ENCODE peak calls at places on chromosomes 16 and 17, in four cellular contexts. U, I, V and L are unnamed samples.

GRCh38 chr16:71708696-71709095 is 15.8 kb downstream of the PHLPP2 start:
- DNase-seq in U (no peak), I (no peak), V (no peak), L (no peak)

GRCh38 chr16:75000481-75001081 is 1.8 kb downstream of the ZNRF1 start:
- DNase-seq in U (peak), I (peak), V (peak), L (no peak)

GRCh38 chr17:1912146-1912545 is 82.3 kb downstream of the RPA1 start:
- DNase-seq in U (no peak), I (no peak), V (no peak), L (no peak)

GRCh38 chr17:35254107-35254802 is 11.4 kb downstream of the SLFN5 start:
- DNase-seq in U (peak), I (peak), V (no peak), L (no peak)

GRCh38 chr16:56824335-56824734 is 40.7 kb upstream of the SLC12A3 start:
- DNase-seq in U (no peak), I (peak), V (peak), L (no peak)

GRCh38 chr16:35391328-35391727 is 1931.9 kb downstream of the TP53TG3F start:
- DNase-seq in U (no peak), I (peak), V (peak), L (no peak)

GRCh38 chr17:81082177-81083073 is 47.5 kb downstream of the BAIAP2 start:
- DNase-seq in U (no peak), I (no peak), V (no peak), L (no peak)

GRCh38 chr17:77887464-77888241 is 70.8 kb upstream of the TNRC6C start:
- DNase-seq in U (peak), I (peak), V (peak), L (peak)

GRCh38 chr17:61468263-61468907 is 16.2 kb downstream of the TBX4 start:
- DNase-seq in U (no peak), I (no peak), V (no peak), L (no peak)

GRCh38 chr17:6231886-6232767 is 161.9 kb downstream of the WSCD1 start:
- DNase-seq in U (peak), I (peak), V (no peak), L (no peak)

GRCh38 chr17:39071573-39071972 is 79.9 kb downstream of the PLXDC1 start:
- DNase-seq in U (no peak), I (no peak), V (no peak), L (no peak)

GRCh38 chr17:57636985-57637667 is 108.0 kb downstream of the CCDC182 start:
- DNase-seq in U (no peak), I (peak), V (no peak), L (no peak)

GRCh38 chr16:10039220-10040096 is 142.8 kb downstream of the GRIN2A start:
- DNase-seq in U (peak), I (no peak), V (peak), L (no peak)
- TF ChIP-seq CTCF in U (no peak), I (no peak), V (peak), L (no peak)

DNA sequence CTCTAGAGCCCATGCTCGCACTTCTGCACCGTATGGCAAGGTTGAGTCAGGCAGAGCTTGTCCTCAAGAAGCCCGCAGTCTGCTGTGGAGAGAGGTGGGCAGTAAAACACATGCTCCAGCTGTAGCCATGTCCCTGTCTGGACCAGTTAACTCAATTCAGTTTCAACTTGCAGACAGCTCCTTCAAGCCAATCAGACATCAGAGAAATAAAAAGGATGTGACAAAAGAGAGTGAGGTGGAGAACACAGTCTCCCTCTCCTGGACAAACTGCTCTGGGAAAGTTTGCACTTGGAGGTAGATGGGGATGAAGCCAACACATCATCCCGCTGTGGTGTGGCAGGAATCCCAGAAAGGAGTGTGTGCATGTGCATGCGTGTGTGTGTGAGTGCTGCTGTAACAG is 358.5 kb upstream of the ASIC2 start:
- DNase-seq in U (no peak), I (no peak), V (no peak), L (no peak)
- TF ChIP-seq CTCF in U (no peak), I (peak), V (peak), L (no peak)

GRCh38 chr17:50268040-50268439 is 6.2 kb upstream of the TMEM92 start:
- DNase-seq in U (no peak), I (no peak), V (no peak), L (peak)

GRCh38 chr17:50265212-50265611 is 9.1 kb upstream of the TMEM92 start:
- DNase-seq in U (no peak), I (no peak), V (no peak), L (peak)

GRCh38 chr17:50267074-50267841 is 7.0 kb upstream of the TMEM92 start:
- DNase-seq in U (peak), I (peak), V (no peak), L (peak)

GRCh38 chr17:50265690-50266306 is 8.5 kb upstream of the TMEM92 start:
- DNase-seq in U (no peak), I (no peak), V (no peak), L (peak)

GRCh38 chr17:50266384-50267073 is 7.7 kb upstream of the TMEM92 start:
- DNase-seq in U (peak), I (peak), V (no peak), L (peak)
- TF ChIP-seq CTCF in U (no peak), I (peak), V (no peak), L (no peak)

GRCh38 chr16:87185983-87186382 is 131.2 kb downstream of the C16orf95 start:
- DNase-seq in U (no peak), I (no peak), V (no peak), L (no peak)
- TF ChIP-seq CTCF in U (no peak), I (no peak), V (no peak), L (no peak)

GRCh38 chr17:48909796-48910195 is 1.6 kb downstream of the UBE2Z start:
- DNase-seq in U (no peak), I (peak), V (no peak), L (no peak)

GRCh38 chr17:48908853-48909394 is 717 bp downstream of the UBE2Z start:
- DNase-seq in U (peak), I (peak), V (peak), L (peak)

GRCh38 chr17:48910370-48910769 is 2.2 kb downstream of the UBE2Z start:
- DNase-seq in U (peak), I (no peak), V (no peak), L (no peak)

GRCh38 chr17:48907713-48908046 is 527 bp upstream of the UBE2Z start:
- DNase-seq in U (peak), I (peak), V (no peak), L (no peak)

GRCh38 chr17:48908047-48908843 is at the start of gene UBE2Z:
- DNase-seq in U (peak), I (peak), V (peak), L (peak)
- TF ChIP-seq CTCF in U (peak), I (peak), V (peak), L (no peak)

DNA sequence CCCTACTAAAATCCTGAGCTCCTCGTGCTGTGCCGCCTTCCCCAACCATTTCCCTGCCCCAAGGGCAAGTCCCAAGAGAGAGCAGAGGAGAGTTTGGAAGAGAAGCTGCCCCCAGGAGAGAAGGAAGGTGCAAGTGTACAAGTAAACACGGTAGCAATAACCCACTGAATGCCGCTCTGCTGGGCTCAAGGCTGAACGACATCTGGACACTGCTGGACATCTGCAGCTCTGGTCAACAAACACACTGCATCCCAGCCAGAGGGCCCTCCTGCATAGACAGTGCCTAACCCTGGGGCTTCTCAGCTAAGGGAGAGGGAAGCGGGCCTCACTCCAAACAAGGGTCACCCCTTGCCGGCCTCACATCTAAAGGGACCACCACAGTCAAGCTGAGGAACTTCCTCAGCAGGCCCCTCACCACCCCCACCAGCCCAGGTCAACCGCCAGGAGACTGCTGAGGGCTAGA is 12.7 kb downstream of the JUP start:
- DNase-seq in U (no peak), I (peak), V (no peak), L (no peak)
- TF ChIP-seq CTCF in U (no peak), I (peak), V (no peak), L (no peak)

GRCh38 chr16:72810480-72810879 is 237.4 kb downstream of the ZFHX3 start:
- DNase-seq in U (no peak), I (no peak), V (no peak), L (no peak)

GRCh38 chr16:72814226-72814625 is 233.7 kb downstream of the ZFHX3 start:
- DNase-seq in U (no peak), I (no peak), V (no peak), L (no peak)

GRCh38 chr16:72811188-72811720 is 236.7 kb downstream of the ZFHX3 start:
- DNase-seq in U (peak), I (no peak), V (no peak), L (no peak)

GRCh38 chr16:72811867-72812266 is 236.1 kb downstream of the ZFHX3 start:
- DNase-seq in U (no peak), I (no peak), V (no peak), L (no peak)

DNA sequence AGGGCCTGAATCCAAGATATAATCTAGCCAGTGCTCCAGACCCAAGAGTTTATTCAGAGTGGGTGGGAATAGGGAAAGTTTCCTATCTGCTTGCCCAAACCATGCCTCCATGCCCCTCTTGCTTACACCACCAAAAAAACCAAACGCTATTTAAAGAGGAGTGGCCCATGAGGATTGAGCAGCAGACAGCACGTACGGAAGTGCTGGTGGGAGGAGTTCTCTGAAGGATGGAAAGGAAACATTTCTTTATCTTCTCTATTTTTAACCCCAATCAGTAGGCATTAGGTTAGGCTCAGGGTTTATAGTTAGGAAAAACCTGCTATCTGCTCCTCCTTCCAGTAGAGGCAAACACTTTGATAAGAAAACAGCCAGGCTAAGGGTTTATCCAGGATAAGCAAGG is 235.3 kb downstream of the ZFHX3 start:
- DNase-seq in U (no peak), I (no peak), V (no peak), L (no peak)
- TF ChIP-seq CTCF in U (no peak), I (no peak), V (no peak), L (no peak)

DNA sequence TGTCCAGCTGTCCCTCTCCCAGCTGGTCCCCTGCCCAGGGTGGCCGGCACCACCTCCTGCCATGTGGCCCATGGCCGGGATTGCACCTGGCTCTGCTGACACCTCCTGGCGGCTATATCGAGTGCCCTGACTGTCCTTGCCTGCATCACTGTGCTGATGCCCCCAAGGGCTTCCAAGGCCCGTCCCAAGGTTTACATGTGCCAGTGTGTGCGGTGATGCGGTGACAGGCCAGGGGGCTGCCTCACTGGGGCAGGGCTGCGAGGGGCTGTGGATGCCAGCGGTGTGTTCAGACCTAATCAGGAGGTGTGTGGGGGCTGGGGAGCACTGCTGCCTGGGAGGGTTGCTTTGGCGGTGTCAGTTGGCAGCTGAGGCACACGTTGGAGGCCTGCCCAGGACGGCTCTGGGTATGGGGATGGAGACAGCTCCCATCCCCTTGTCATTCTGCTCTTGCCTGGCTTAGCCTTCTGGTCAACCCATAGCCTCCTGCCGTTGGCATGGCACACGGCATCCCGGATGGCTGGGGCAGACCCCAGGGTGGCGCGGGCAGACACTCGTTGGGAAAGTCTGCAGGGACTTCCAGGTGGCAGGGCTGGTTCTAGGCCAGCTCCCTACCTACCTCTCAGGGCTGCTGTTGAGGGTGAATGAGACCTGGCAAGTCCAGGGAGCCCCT is 5.5 kb downstream of the MAP2K3 start:
- DNase-seq in U (peak), I (no peak), V (no peak), L (no peak)
- TF ChIP-seq CTCF in U (no peak), I (no peak), V (no peak), L (no peak)